ENCODE peak calls at places on chromosomes 6 and 20, in ten cellular contexts. M is LNCaP clone FGC, K is keratinocyte, C is astrocyte of the spinal cord, G is pancreas, N is thoracic aorta, E is epithelial cell of esophagus, T is SK-N-SH, P is GM12878, I is endodermal cell. F is an unnamed sample.

GRCh38 chr6:106426258-106426657 is 65.7 kb downstream of the CRYBG1 start:
- DNase-seq in M (no peak), K (no peak), C (no peak), G (no peak), N (no peak), E (no peak), T (no peak), P (no peak), I (no peak), F (no peak)

GRCh38 chr6:12718025-12718424 is 1.5 kb downstream of the PHACTR1 start:
- DNase-seq in M (no peak), K (no peak), C (peak), G (no peak), N (no peak), E (peak), T (no peak), P (no peak), I (no peak), F (no peak)

GRCh38 chr20:2399390-2399789 is 18.7 kb downstream of the TGM6 start:
- DNase-seq in M (no peak), K (no peak), C (no peak), G (no peak), N (no peak), E (no peak), T (no peak), P (no peak), I (no peak), F (no peak)

GRCh38 chr6:170205126-170205525 is 85.8 kb downstream of the DLL1 start:
- DNase-seq in M (no peak), K (no peak), C (no peak), G (no peak), N (no peak), E (no peak), T (no peak), P (no peak), I (peak), F (no peak)

GRCh38 chr6:17096076-17096475 is 5.8 kb upstream of the STMND1 start:
- DNase-seq in M (no peak), K (no peak), C (peak), G (no peak), N (no peak), E (no peak), T (no peak), P (no peak), I (no peak), F (no peak)

GRCh38 chr6:25670208-25670607 is 18.2 kb downstream of the SCGN start:
- DNase-seq in M (no peak), K (no peak), C (no peak), G (no peak), N (no peak), E (no peak), T (no peak), P (no peak), I (no peak), F (no peak)

GRCh38 chr6:26043389-26044139 is 43.7 kb upstream of the HFE start:
- DNase-seq in M (no peak), K (no peak), C (peak), G (no peak), N (no peak), E (peak), T (peak), P (peak), I (no peak), F (no peak)

GRCh38 chr6:169881398-169881797 is 130.0 kb downstream of the ERMARD start:
- DNase-seq in M (no peak), K (no peak), C (no peak), G (peak), N (no peak), E (no peak), T (peak), P (no peak), I (peak), F (no peak)

GRCh38 chr20:63620991-63621390 is 5.9 kb downstream of the GMEB2 start:
- DNase-seq in M (no peak), K (no peak), C (no peak), G (no peak), N (no peak), E (no peak), T (no peak), P (no peak), I (no peak), F (no peak)

GRCh38 chr20:34755367-34755766 is 51.2 kb downstream of the TP53INP2 start:
- DNase-seq in M (no peak), K (no peak), C (no peak), G (no peak), N (no peak), E (no peak), T (no peak), P (peak), I (no peak), F (no peak)

GRCh38 chr6:53496797-53497196 is 48.1 kb downstream of the GCLC start:
- DNase-seq in M (no peak), K (peak), C (peak), G (no peak), N (no peak), E (peak), T (no peak), P (no peak), I (no peak), F (no peak)

GRCh38 chr6:20038385-20038784 is 173.9 kb downstream of the MBOAT1 start:
- DNase-seq in M (no peak), K (no peak), C (no peak), G (no peak), N (no peak), E (no peak), T (no peak), P (no peak), I (no peak), F (no peak)

GRCh38 chr6:5846335-5846734 is 160.4 kb downstream of the NRN1 start:
- DNase-seq in M (no peak), K (no peak), C (no peak), G (no peak), N (no peak), E (no peak), T (no peak), P (no peak), I (no peak), F (no peak)
- TF ChIP-seq CTCF in M (no peak), K (no peak), C (no peak), G (no peak), N (no peak), E (no peak), T (no peak), P (no peak), I (no peak), F (no peak)

GRCh38 chr6:352474-352873 is 39.1 kb upstream of the IRF4 start:
- DNase-seq in M (no peak), K (no peak), C (no peak), G (no peak), N (no peak), E (no peak), T (no peak), P (no peak), I (no peak), F (no peak)

GRCh38 chr6:351867-352289 is 39.7 kb upstream of the IRF4 start:
- DNase-seq in M (no peak), K (no peak), C (no peak), G (no peak), N (no peak), E (no peak), T (no peak), P (no peak), I (no peak), F (no peak)

GRCh38 chr6:350371-350770 is 41.2 kb upstream of the IRF4 start:
- DNase-seq in M (no peak), K (no peak), C (no peak), G (no peak), N (no peak), E (no peak), T (no peak), P (no peak), I (no peak), F (no peak)

GRCh38 chr6:349491-349921 is 42.0 kb upstream of the IRF4 start:
- DNase-seq in M (no peak), K (no peak), C (no peak), G (no peak), N (no peak), E (no peak), T (no peak), P (no peak), I (no peak), F (no peak)

DNA sequence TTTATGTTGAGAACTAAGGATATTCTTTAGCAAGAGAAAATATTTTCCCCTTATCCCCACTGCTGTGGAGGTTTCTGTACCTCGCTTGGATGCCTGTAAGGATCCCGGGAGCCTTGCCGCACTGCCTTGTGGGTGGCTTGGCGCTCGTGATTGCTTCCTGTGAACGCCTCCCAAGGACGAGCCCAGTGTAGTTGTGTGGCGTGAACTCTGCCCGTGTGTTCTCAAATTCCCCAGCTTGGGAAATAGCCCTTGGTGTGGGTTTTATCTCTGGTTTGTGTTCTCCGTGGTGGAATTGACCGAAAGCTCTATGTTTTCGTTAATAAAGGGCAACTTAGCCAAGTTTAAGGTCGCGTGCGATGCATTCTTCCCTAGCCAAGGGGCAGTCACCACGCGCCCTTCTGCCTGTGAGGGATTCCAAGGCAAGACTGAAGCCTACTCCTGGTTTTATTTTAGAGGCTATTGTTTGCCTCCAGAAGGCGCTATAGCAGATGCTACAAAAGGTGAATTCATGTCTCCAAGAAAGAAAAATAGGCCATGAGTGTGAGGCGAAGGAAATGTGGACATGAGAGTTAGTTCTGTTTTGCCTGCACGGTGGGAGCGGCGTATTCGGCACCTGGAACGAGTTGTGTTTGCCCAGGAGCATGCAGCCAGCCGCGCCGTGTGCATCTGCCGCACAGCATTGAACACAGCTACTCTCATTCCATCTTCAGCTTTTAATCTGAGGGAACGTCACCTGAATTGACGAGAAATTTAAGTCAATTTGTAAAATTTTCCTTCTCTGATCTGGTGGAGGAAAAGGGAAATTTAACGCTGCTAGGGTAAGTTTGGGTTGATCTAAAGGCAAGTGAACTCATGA is 40.3 kb upstream of the IRF4 start:
- DNase-seq in M (no peak), K (no peak), C (no peak), G (no peak), N (no peak), E (no peak), T (no peak), P (no peak), I (no peak), F (no peak)
- TF ChIP-seq CTCF in M (no peak), K (no peak), C (no peak), G (no peak), N (no peak), E (no peak), T (no peak), P (peak), I (peak), F (no peak)

DNA sequence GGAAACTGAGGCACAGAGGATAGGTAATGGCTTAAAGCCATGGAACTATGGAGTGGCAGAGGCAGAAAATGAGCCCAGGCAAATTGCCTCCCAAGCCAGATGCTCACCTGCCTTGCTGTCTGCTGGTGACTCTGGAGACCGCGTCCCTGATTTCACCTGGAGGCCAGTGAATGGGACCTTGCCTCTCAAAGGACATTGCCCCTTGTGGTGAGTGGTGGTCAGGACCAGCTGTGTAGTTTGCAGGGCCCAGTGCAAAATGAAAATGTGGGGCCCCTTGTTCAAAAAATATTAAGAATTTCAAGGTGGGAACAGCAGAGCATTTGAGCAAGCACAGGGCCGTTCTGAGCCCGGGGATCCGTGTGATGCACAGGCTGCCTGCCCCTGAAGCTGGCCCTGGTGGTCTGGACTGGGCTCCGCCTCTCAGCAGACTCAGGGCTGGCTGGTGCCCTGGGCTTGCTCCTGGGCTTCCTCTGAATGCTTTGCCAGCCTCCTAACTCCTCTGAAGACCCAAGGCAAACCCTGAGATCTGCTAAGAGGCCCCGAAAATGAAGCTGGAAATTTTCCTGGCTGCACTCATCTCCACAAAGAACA is 19.8 kb upstream of the KCNG1 start:
- DNase-seq in M (no peak), K (no peak), C (no peak), G (no peak), N (no peak), E (no peak), T (no peak), P (no peak), I (peak), F (no peak)
- TF ChIP-seq CTCF in M (no peak), K (no peak), C (peak), G (no peak), N (no peak), E (no peak), T (peak), P (no peak), I (peak), F (no peak)

DNA sequence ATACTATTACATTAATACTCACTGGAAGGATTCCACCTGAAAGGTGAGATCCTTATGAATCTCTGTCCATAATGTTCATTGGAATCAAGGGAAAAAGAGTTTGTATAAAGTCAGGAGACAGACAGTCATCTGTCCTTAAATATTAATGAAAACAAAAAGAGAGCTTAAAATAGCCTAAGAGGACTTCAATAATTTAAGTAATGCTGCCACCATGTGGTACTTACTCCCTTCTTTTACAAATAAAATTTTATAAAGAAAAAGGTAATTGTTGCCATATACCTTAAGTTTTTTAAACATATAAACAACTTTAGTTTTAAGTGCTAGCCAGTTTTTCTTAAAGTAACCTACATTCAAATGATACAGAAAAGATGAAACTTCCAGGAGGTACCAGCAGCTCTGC is 5.1 kb downstream of the BLOC1S5 start:
- DNase-seq in M (no peak), K (no peak), C (peak), G (no peak), N (no peak), E (peak), T (peak), P (no peak), I (no peak), F (no peak)
- TF ChIP-seq CTCF in M (peak), K (no peak), C (peak), G (no peak), N (peak), E (no peak), T (peak), P (peak), I (peak), F (no peak)

GRCh38 chr6:43308101-43308989 is at the start of gene CRIP3:
- DNase-seq in M (no peak), K (no peak), C (no peak), G (peak), N (no peak), E (peak), T (no peak), P (no peak), I (peak), F (no peak)
- TF ChIP-seq CTCF in M (no peak), K (peak), C (peak), G (peak), N (no peak), E (peak), T (no peak), P (peak), I (peak), F (no peak)

GRCh38 chr6:78916411-78916810 is 49.1 kb downstream of the IRAK1BP1 start:
- DNase-seq in M (no peak), K (peak), C (no peak), G (no peak), N (no peak), E (peak), T (no peak), P (no peak), I (no peak), F (no peak)

GRCh38 chr6:78911218-78911617 is 43.9 kb downstream of the IRAK1BP1 start:
- DNase-seq in M (no peak), K (no peak), C (no peak), G (no peak), N (no peak), E (peak), T (no peak), P (no peak), I (no peak), F (no peak)

GRCh38 chr6:78908621-78909020 is 41.3 kb downstream of the IRAK1BP1 start:
- DNase-seq in M (no peak), K (no peak), C (no peak), G (no peak), N (no peak), E (peak), T (no peak), P (no peak), I (no peak), F (no peak)

GRCh38 chr6:78909391-78909790 is 42.0 kb downstream of the IRAK1BP1 start:
- DNase-seq in M (no peak), K (no peak), C (no peak), G (no peak), N (no peak), E (peak), T (no peak), P (no peak), I (no peak), F (no peak)

GRCh38 chr6:78910611-78911134 is 43.3 kb downstream of the IRAK1BP1 start:
- DNase-seq in M (no peak), K (no peak), C (no peak), G (peak), N (no peak), E (peak), T (peak), P (no peak), I (peak), F (no peak)
- TF ChIP-seq CTCF in M (no peak), K (peak), C (no peak), G (no peak), N (no peak), E (no peak), T (no peak), P (no peak), I (peak), F (no peak)

GRCh38 chr20:1185781-1186334 is 1.1 kb upstream of the TMEM74B start:
- DNase-seq in M (no peak), K (no peak), C (peak), G (no peak), N (no peak), E (peak), T (peak), P (no peak), I (peak), F (no peak)
- TF ChIP-seq CTCF in M (peak), K (peak), C (peak), G (no peak), N (no peak), E (peak), T (peak), P (peak), I (peak), F (no peak)